ENCODE peak calls at places on chromosomes 12 and 14, in six cellular contexts. Q is right lobe of liver, J is AG09309, T is nephron progenitor cell, Y is neural crest cell, A is GM13977. U is an unnamed sample.

GRCh38 chr14:102071283-102071998 is 15.4 kb downstream of the HSP90AA1 start:
- DNase-seq in T (no peak), Q (no peak), Y (no peak), A (no peak), J (no peak), U (no peak)

GRCh38 chr12:121958521-121959240 is 40.3 kb downstream of the CFAP251 start:
- DNase-seq in Y (no peak), T (no peak), Q (no peak), J (no peak), A (no peak), U (no peak)

GRCh38 chr12:50234347-50234746 is 49.0 kb downstream of the LIMA1 start:
- DNase-seq in A (no peak), J (no peak), Y (no peak), Q (no peak), T (no peak), U (no peak)

GRCh38 chr14:94936411-94936892 is 166.5 kb upstream of the GSC start:
- DNase-seq in Q (no peak), Y (no peak), J (peak), T (peak), A (no peak), U (peak)

GRCh38 chr12:19129486-19130223 is at the start of gene PLEKHA5:
- DNase-seq in A (peak), J (no peak), Y (peak), T (peak), Q (peak), U (peak)

GRCh38 chr12:123478762-123479161 is 20.8 kb downstream of the SNRNP35 start:
- DNase-seq in Q (no peak), Y (no peak), J (no peak), A (no peak), T (no peak), U (no peak)

GRCh38 chr12:54175130-54175963 is 13.4 kb downstream of the SMUG1 start:
- DNase-seq in Q (no peak), J (no peak), Y (no peak), T (no peak), A (peak), U (no peak)

GRCh38 chr12:64968989-64969819 is 144.8 kb downstream of the TBC1D30 start:
- DNase-seq in Q (no peak), A (no peak), Y (no peak), J (peak), T (no peak), U (no peak)

GRCh38 chr12:103800252-103800771 is 40.7 kb downstream of the NT5DC3 start:
- DNase-seq in Q (no peak), A (no peak), T (no peak), J (no peak), Y (no peak), U (no peak)

GRCh38 chr14:96409701-96410100 is 17.8 kb downstream of the AK7 start:
- DNase-seq in Y (no peak), Q (no peak), T (no peak), A (no peak), J (no peak), U (no peak)

GRCh38 chr12:93966516-93967133 is 181.8 kb upstream of the PLXNC1 start:
- DNase-seq in J (no peak), Q (no peak), A (no peak), Y (no peak), T (no peak), U (no peak)

GRCh38 chr14:94795372-94795771 is 25.5 kb upstream of the GSC start:
- DNase-seq in Y (no peak), J (no peak), A (no peak), T (no peak), Q (no peak), U (no peak)

GRCh38 chr12:54937376-54937775 is 47.2 kb downstream of the TESPA1 start:
- DNase-seq in J (no peak), Y (no peak), A (no peak), Q (no peak), T (no peak), U (no peak)

GRCh38 chr14:74240794-74241610 is 1.8 kb downstream of the VSX2 start:
- DNase-seq in A (peak), J (no peak), T (peak), Q (no peak), Y (no peak), U (peak)

GRCh38 chr12:78060186-78060585 is 229.5 kb downstream of the NAV3 start:
- DNase-seq in T (no peak), J (no peak), Y (no peak), Q (no peak), A (no peak), U (no peak)

GRCh38 chr12:125142601-125143000 is 77.4 kb downstream of the AACS start:
- DNase-seq in Y (no peak), Q (no peak), T (no peak), J (no peak), A (no peak), U (no peak)

GRCh38 chr12:95424271-95424994 is 49.5 kb upstream of the METAP2 start:
- DNase-seq in Y (no peak), A (no peak), J (no peak), Q (no peak), T (no peak), U (no peak)

GRCh38 chr12:11545438-11546330 is 103.8 kb upstream of the ETV6 start:
- DNase-seq in J (no peak), A (peak), Y (no peak), Q (no peak), T (no peak), U (no peak)

GRCh38 chr12:31594681-31595080 is 3.7 kb upstream of the DENND5B start:
- DNase-seq in Y (no peak), T (peak), Q (no peak), A (no peak), J (no peak), U (no peak)

GRCh38 chr14:98692832-98693231 is 579.2 kb downstream of the BCL11B start:
- DNase-seq in J (no peak), Y (no peak), Q (no peak), A (no peak), T (no peak), U (no peak)

GRCh38 chr14:105364100-105364708 is 34.1 kb upstream of the TEX22 start:
- DNase-seq in J (no peak), T (no peak), Q (no peak), Y (no peak), A (peak), U (peak)

GRCh38 chr12:125228519-125229260 is 163.5 kb downstream of the AACS start:
- DNase-seq in T (no peak), Y (no peak), Q (no peak), J (no peak), A (no peak), U (no peak)

DNA sequence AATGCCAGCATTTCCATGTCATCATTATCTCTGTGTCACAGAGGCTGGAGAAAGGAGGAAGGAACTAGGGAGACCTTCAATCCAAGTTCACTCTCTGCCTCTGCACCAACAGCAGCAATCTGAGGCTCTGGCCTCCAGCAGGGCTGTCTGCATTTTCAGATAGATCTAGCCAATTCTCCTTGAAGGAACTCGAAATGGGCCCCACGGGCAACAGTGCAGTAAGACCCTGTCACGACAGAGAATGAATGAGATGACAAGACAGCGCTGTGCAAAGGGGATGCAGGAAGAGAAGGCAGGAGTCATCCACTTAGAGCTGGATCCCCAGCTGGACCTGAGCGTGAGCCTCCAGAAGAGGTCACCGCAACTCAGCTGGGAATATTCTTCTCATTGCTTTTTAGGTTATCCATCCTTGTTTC is 183.7 kb upstream of the GZMB start:
- DNase-seq in Q (no peak), J (no peak), T (peak), Y (no peak), A (no peak), U (no peak)
- TF ChIP-seq CTCF in Q (no peak), J (peak), T (no peak), Y (peak), A (no peak), U (no peak)

GRCh38 chr12:108060910-108061309 is 68.2 kb upstream of the WSCD2 start:
- DNase-seq in Q (no peak), A (peak), T (no peak), J (no peak), Y (no peak), U (no peak)

GRCh38 chr12:108066583-108067234 is 62.4 kb upstream of the WSCD2 start:
- DNase-seq in J (no peak), Y (no peak), T (no peak), Q (no peak), A (no peak), U (no peak)

GRCh38 chr12:108065061-108065460 is 64.0 kb upstream of the WSCD2 start:
- DNase-seq in Y (no peak), J (no peak), Q (no peak), A (no peak), T (peak), U (no peak)

GRCh38 chr12:108060054-108060453 is 69.0 kb upstream of the WSCD2 start:
- DNase-seq in A (no peak), T (no peak), Q (no peak), J (no peak), Y (no peak), U (no peak)

GRCh38 chr12:108063192-108063591 is 65.9 kb upstream of the WSCD2 start:
- DNase-seq in J (no peak), A (no peak), T (no peak), Y (peak), Q (no peak), U (no peak)
- TF ChIP-seq CTCF in J (peak), A (peak), T (peak), Y (peak), Q (peak), U (peak)

GRCh38 chr14:49896956-49897355 is 4.1 kb downstream of the ARF6 start:
- DNase-seq in T (no peak), Q (no peak), A (no peak), J (no peak), Y (no peak), U (no peak)
- TF ChIP-seq CTCF in T (no peak), Q (no peak), A (no peak), J (no peak), Y (peak), U (no peak)

DNA sequence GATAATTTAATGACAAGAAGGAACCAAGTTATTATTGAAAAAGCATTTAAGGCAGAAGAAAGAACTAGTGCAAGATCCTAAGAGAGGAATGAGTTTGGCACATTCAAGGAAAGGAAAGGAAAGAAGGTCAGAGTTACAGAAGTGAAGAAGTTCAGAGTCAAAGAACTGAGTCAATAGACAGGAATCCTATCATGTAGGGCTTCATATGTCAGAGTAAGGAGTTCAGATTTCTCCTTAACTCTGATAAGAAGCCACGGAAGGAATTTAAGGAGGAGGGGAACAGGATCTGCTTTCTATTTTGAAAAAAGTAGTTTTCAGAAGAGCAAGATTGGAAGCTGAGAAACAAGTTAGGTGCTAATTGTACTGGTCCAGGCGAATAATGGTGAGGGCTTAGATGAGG is 223.1 kb upstream of the FOXN3 start:
- DNase-seq in A (no peak), Y (no peak), Q (no peak), T (no peak), J (no peak), U (no peak)
- TF ChIP-seq CTCF in A (no peak), Y (no peak), Q (no peak), T (no peak), J (no peak), U (no peak)

GRCh38 chr14:32076278-32077080 is 625 bp upstream of the ARHGAP5 start:
- DNase-seq in A (peak), Q (peak), Y (peak), J (peak), T (peak), U (peak)

GRCh38 chr14:32078794-32079663 is 1.9 kb downstream of the ARHGAP5 start:
- DNase-seq in T (no peak), J (no peak), A (no peak), Q (no peak), Y (no peak), U (no peak)

GRCh38 chr14:32075636-32076277 is 1.3 kb upstream of the ARHGAP5 start:
- DNase-seq in A (peak), Q (peak), Y (no peak), T (no peak), J (peak), U (peak)

GRCh38 chr14:32078030-32078793 is 1.1 kb downstream of the ARHGAP5 start:
- DNase-seq in A (peak), Y (no peak), T (peak), Q (peak), J (no peak), U (no peak)

GRCh38 chr14:32077081-32078029 is at the start of gene ARHGAP5:
- DNase-seq in Y (peak), Q (no peak), J (no peak), T (peak), A (peak), U (peak)
- TF ChIP-seq CTCF in Y (peak), Q (no peak), J (no peak), T (no peak), A (no peak), U (no peak)

GRCh38 chr12:26460361-26460760 is 265.0 kb downstream of the SSPN start:
- DNase-seq in Y (no peak), A (no peak), J (no peak), Q (no peak), T (no peak), U (no peak)

GRCh38 chr12:26461799-26462198 is 266.4 kb downstream of the SSPN start:
- DNase-seq in Y (no peak), Q (no peak), J (no peak), A (peak), T (no peak), U (no peak)

GRCh38 chr12:26469801-26470200 is 274.4 kb downstream of the SSPN start:
- DNase-seq in Y (no peak), T (no peak), A (no peak), Q (no peak), J (no peak), U (no peak)

GRCh38 chr12:26466709-26467108 is 271.3 kb downstream of the SSPN start:
- DNase-seq in J (no peak), A (no peak), Y (no peak), T (no peak), Q (no peak), U (no peak)

DNA sequence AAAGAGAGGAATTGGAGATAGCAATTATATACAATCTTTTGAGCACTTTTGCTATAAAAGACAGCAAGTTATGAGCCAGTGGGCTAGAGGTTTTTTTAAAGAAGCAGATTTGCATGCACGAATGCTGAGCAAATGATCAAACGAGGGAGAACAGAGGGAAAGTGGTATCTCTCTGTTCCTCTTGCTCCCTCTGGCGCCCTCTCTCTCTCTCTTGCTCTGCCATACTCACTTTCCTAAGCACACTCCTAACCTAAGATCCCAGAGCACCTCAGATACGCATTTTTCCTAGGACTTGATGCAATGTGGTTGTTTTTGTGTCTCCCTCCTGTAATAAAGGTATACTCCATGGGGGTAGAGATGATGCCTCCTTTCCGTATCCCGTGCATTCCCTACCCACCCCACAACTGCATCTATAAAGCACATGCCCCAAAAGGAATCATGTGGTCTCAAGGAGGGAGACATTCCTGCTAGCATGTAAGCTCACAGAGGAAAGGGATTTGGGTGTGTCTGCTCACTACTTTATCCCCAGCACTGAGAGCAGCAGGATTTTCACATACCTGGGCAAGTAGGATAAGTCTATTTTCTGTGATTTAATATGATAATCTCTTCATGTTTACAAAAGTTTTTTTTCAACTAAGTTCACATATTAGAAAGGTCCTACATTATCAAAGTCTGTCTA is 270.2 kb downstream of the SSPN start:
- DNase-seq in A (no peak), J (no peak), T (no peak), Y (no peak), Q (no peak), U (no peak)
- TF ChIP-seq CTCF in A (no peak), J (peak), T (no peak), Y (no peak), Q (no peak), U (no peak)